ENCODE peak calls at places on chromosomes 3 and 15, in eight cellular contexts. M is transverse colon, J is ovary, W is upper lobe of left lung, Q is testis, Z is K562, H is H54, P is IMR-90. V is an unnamed sample.

GRCh38 chr3:107392549-107393165 is 15.4 kb downstream of the CCDC54 start:
- DNase-seq in M (no peak), J (no peak), W (no peak), Q (no peak), Z (no peak), H (no peak), P (peak), V (no peak)

GRCh38 chr15:47505712-47506542 is 211.4 kb upstream of the SEMA6D start:
- DNase-seq in M (no peak), J (no peak), W (no peak), Q (no peak), Z (no peak), H (no peak), P (peak), V (no peak)

GRCh38 chr3:38567498-38567897 is 71.4 kb downstream of the EXOG start:
- DNase-seq in M (no peak), J (no peak), W (no peak), Q (no peak), Z (no peak), H (no peak), P (no peak), V (no peak)

GRCh38 chr3:195715134-195715533 is 5.6 kb upstream of the MUC20 start:
- DNase-seq in M (no peak), J (no peak), W (no peak), Q (no peak), Z (no peak), H (no peak), P (no peak), V (no peak)

GRCh38 chr3:59436164-59436958 is 386.5 kb upstream of the CFAP20DC start:
- DNase-seq in M (no peak), J (no peak), W (no peak), Q (no peak), Z (no peak), H (no peak), P (no peak), V (peak)

GRCh38 chr3:134517796-134518195 is 31.9 kb downstream of the CEP63 start:
- DNase-seq in M (no peak), J (no peak), W (no peak), Q (no peak), Z (no peak), H (no peak), P (peak), V (no peak)

GRCh38 chr3:17070560-17070959 is 185.8 kb downstream of the PLCL2 start:
- DNase-seq in M (peak), J (peak), W (no peak), Q (peak), Z (peak), H (peak), P (peak), V (no peak)

GRCh38 chr15:63833246-63833696 is 477 bp downstream of the HERC1 start:
- DNase-seq in M (peak), J (peak), W (peak), Q (peak), Z (peak), H (peak), P (peak), V (peak)

GRCh38 chr15:29670945-29671307 is 151.3 kb downstream of the TJP1 start:
- DNase-seq in M (peak), J (no peak), W (no peak), Q (peak), Z (no peak), H (peak), P (peak), V (no peak)

GRCh38 chr3:138078901-138079344 is 36.5 kb downstream of the DZIP1L start:
- DNase-seq in M (no peak), J (no peak), W (no peak), Q (no peak), Z (no peak), H (peak), P (peak), V (no peak)

GRCh38 chr3:154904328-154904727 is 175.8 kb upstream of the MME start:
- DNase-seq in M (no peak), J (no peak), W (no peak), Q (no peak), Z (peak), H (peak), P (peak), V (no peak)

GRCh38 chr3:8994226-8994625 is 31.0 kb upstream of the RAD18 start:
- DNase-seq in M (no peak), J (no peak), W (peak), Q (no peak), Z (no peak), H (no peak), P (no peak), V (no peak)

GRCh38 chr3:39808467-39809180 is 785 bp upstream of the MYRIP start:
- DNase-seq in M (no peak), J (peak), W (no peak), Q (peak), Z (peak), H (no peak), P (no peak), V (no peak)

GRCh38 chr3:153052096-153052460 is 109.9 kb upstream of the RAP2B start:
- DNase-seq in M (peak), J (no peak), W (no peak), Q (peak), Z (peak), H (no peak), P (peak), V (peak)

GRCh38 chr3:132573657-132574260 is 23.3 kb upstream of the ACKR4 start:
- DNase-seq in M (no peak), J (no peak), W (no peak), Q (no peak), Z (no peak), H (no peak), P (no peak), V (no peak)

GRCh38 chr3:134617608-134618472 is 33.0 kb downstream of the KY start:
- DNase-seq in M (no peak), J (no peak), W (no peak), Q (no peak), Z (no peak), H (no peak), P (no peak), V (no peak)

GRCh38 chr3:13111874-13112520 is 38.8 kb upstream of the IQSEC1 start:
- DNase-seq in M (peak), J (peak), W (no peak), Q (peak), Z (no peak), H (no peak), P (no peak), V (no peak)

GRCh38 chr3:117217355-117217754 is 507.8 kb downstream of the TUSC7 start:
- DNase-seq in M (no peak), J (no peak), W (no peak), Q (no peak), Z (no peak), H (no peak), P (peak), V (no peak)

GRCh38 chr3:50913279-50913678 is 238.6 kb downstream of the DOCK3 start:
- DNase-seq in M (no peak), J (no peak), W (no peak), Q (no peak), Z (no peak), H (no peak), P (no peak), V (no peak)

GRCh38 chr15:77333166-77333565 is 86.7 kb downstream of the PEAK1 start:
- DNase-seq in M (no peak), J (no peak), W (no peak), Q (no peak), Z (no peak), H (no peak), P (no peak), V (no peak)

GRCh38 chr3:57118279-57118678 is 46.9 kb downstream of the IL17RD start:
- DNase-seq in M (no peak), J (no peak), W (no peak), Q (no peak), Z (no peak), H (no peak), P (no peak), V (no peak)

GRCh38 chr3:124107491-124107890 is 115.6 kb upstream of the ROPN1 start:
- DNase-seq in M (no peak), J (no peak), W (no peak), Q (no peak), Z (no peak), H (no peak), P (no peak), V (peak)

GRCh38 chr3:49689046-49689886 is at the start of the genes MST1 and RNF123:
- DNase-seq in M (peak), J (peak), W (peak), Q (peak), Z (peak), H (peak), P (peak), V (peak)

GRCh38 chr3:30610702-30611410 is 4.5 kb downstream of the TGFBR2 start:
- DNase-seq in M (no peak), J (no peak), W (no peak), Q (no peak), Z (no peak), H (no peak), P (no peak), V (no peak)

GRCh38 chr3:42229942-42230688 is 35.9 kb downstream of the CCK start:
- DNase-seq in M (no peak), J (no peak), W (no peak), Q (no peak), Z (peak), H (peak), P (peak), V (no peak)

GRCh38 chr15:34890424-34890823 is 79.1 kb downstream of the AQR start:
- DNase-seq in M (no peak), J (no peak), W (no peak), Q (no peak), Z (no peak), H (no peak), P (peak), V (no peak)

GRCh38 chr15:69489101-69489571 is 36.5 kb downstream of the RPLP1 start:
- DNase-seq in M (no peak), J (no peak), W (no peak), Q (peak), Z (no peak), H (no peak), P (no peak), V (no peak)

GRCh38 chr3:50662408-50662807 is 12.3 kb upstream of the DOCK3 start:
- DNase-seq in M (peak), J (no peak), W (no peak), Q (no peak), Z (no peak), H (no peak), P (no peak), V (no peak)

GRCh38 chr3:113498221-113499005 is 16.5 kb downstream of the SPICE1 start:
- DNase-seq in M (no peak), J (no peak), W (no peak), Q (no peak), Z (no peak), H (no peak), P (peak), V (no peak)

GRCh38 chr3:12175844-12176453 is 17.2 kb upstream of the TIMP4 start:
- DNase-seq in M (peak), J (peak), W (no peak), Q (peak), Z (peak), H (no peak), P (peak), V (peak)

GRCh38 chr3:24060055-24060454 is 115.0 kb downstream of the NR1D2 start:
- DNase-seq in M (no peak), J (no peak), W (no peak), Q (peak), Z (no peak), H (no peak), P (peak), V (no peak)

GRCh38 chr3:27060336-27060735 is 308.8 kb downstream of the NEK10 start:
- DNase-seq in M (no peak), J (no peak), W (no peak), Q (no peak), Z (no peak), H (no peak), P (no peak), V (no peak)
- TF ChIP-seq POLR2A in M (no peak), J (no peak), W (no peak), Q (no peak), Z (no peak), H (no peak), P (no peak), V (no peak)

DNA sequence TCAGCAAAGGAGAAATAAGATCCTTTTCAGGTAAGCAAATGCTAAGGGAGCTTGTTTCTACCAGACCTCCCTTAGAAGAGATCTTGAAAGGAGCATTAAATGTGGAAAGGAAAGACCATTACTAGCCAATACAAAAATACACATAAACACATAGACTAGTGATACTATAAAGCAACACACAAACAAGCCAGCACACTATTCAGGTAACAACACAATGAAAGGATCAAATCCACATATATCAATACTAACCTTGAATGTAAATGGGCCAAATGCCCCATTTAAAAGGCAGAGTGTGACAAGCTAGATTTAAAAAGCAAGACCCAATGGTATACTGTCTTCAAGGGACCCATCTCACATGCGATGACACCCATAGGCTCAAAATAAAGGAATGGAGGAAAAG is 317.6 kb downstream of the TBL1XR1 start:
- DNase-seq in M (no peak), J (no peak), W (no peak), Q (no peak), Z (no peak), H (no peak), P (no peak), V (no peak)
- TF ChIP-seq POLR2A in M (no peak), J (no peak), W (no peak), Q (no peak), Z (no peak), H (no peak), P (no peak), V (no peak)

DNA sequence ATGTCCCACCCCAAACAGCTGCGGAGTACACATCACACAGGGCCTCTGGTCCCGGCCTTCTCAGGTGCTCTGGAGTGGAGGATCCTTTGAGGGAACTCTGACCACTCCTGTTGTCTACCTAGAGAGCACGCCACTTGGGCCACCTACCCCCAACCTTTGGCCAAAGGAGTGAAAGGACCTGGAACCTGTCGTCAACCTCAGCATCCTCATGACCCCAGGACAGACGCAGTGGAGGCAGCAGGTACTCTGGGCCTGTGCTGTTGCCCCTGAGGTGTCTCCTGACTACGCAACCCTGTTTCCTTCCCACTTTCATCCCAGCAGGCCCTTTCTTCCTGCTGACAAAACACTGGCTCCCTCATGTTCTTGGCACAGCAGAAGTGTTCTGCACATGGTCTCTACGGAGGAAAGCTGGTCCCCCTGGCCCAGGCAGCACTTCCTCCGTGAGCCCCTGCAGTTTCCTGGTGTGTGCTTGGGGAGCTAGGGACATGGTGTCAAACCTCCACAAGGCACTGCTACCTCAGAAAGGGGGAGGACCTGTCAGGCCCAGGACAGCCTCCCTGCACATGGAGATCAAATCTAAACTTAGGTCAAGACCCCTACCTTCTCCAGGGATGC is 48.0 kb downstream of the DHX30 start:
- DNase-seq in M (no peak), J (no peak), W (no peak), Q (no peak), Z (no peak), H (no peak), P (no peak), V (no peak)
- TF ChIP-seq POLR2A in M (no peak), J (no peak), W (no peak), Q (no peak), Z (peak), H (no peak), P (no peak), V (no peak)

DNA sequence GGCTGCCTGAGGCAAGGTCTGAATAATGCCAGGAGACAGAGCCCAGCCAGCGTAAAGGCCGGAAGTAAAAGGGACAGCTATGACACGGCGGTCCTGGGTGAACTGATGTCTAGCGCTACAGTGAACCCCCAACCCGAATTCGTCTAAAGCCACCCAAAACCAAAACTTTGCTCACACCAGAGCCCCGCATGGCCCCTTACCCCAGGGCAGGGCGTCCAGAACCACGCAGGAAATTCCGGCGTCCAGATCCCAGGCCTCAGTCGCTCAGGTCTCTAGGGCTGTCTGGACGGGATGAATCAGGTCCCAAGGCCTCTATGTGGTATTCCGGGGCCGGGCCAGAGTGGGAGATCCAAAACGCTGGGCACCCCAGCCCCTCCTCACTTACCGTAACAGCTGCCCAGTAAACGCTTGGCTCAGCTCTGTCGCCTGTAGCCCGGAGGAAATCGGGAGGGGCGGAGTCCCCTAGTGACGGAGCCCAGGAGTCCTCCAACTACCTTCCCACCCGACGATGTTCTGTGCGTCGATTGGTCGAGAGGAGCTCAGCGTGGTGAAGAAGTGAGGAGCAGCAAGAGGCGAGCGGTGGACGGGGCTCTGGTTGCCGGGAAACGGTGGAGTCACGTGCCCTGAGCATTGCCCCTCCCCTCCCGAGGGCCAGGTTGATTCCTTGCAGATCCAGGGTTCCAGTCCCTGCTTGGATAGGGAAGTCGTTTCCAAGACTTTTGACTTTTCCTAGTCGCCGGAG is at the start of gene CCDC32:
- DNase-seq in M (peak), J (peak), W (peak), Q (peak), Z (peak), H (peak), P (peak), V (peak)
- TF ChIP-seq POLR2A in M (peak), J (peak), W (peak), Q (peak), Z (peak), H (peak), P (peak), V (peak)

GRCh38 chr3:125146601-125147490 is 65.7 kb downstream of the SLC12A8 start:
- DNase-seq in M (no peak), J (no peak), W (no peak), Q (peak), Z (no peak), H (no peak), P (no peak), V (no peak)
- TF ChIP-seq POLR2A in M (no peak), J (no peak), W (no peak), Q (no peak), Z (no peak), H (no peak), P (no peak), V (no peak)

GRCh38 chr15:81434882-81435281 is 60.9 kb upstream of the TMC3 start:
- DNase-seq in M (no peak), J (no peak), W (no peak), Q (no peak), Z (no peak), H (no peak), P (no peak), V (no peak)
- TF ChIP-seq POLR2A in M (no peak), J (no peak), W (no peak), Q (no peak), Z (no peak), H (no peak), P (no peak), V (no peak)

V was measured in uterus.